ENCODE peak calls at places on chromosomes 4 and X, in four cellular contexts. I, M, U and L are unnamed samples.

GRCh38 chr4:94339779-94340178 is 2.9 kb downstream of the HPGDS start:
- DNase-seq in M (no peak), I (no peak), U (no peak), L (no peak)

GRCh38 chr4:17490575-17491059 is 21.3 kb downstream of the QDPR start:
- DNase-seq in M (no peak), I (no peak), U (no peak), L (no peak)

GRCh38 chr4:6368601-6369000 is 99.0 kb downstream of the WFS1 start:
- DNase-seq in M (no peak), U (no peak), I (no peak), L (no peak)

GRCh38 chrX:49701948-49702347 is 6.2 kb upstream of the PAGE1 start:
- DNase-seq in M (no peak), U (no peak), I (no peak), L (no peak)

GRCh38 chrX:153857348-153857903 is 27.1 kb upstream of the PDZD4 start:
- DNase-seq in I (no peak), M (no peak), U (no peak), L (no peak)

GRCh38 chrX:131987252-131987651 is 35.9 kb upstream of the STK26 start:
- DNase-seq in U (no peak), M (no peak), I (no peak), L (no peak)

GRCh38 chr4:16270654-16271328 is 44.5 kb upstream of the TAPT1 start:
- DNase-seq in M (no peak), I (no peak), U (no peak), L (no peak)

GRCh38 chr4:87333267-87333666 is 10.6 kb upstream of the HSD17B13 start:
- DNase-seq in I (no peak), M (no peak), U (no peak), L (no peak)

GRCh38 chrX:38929966-38930421 is 128.7 kb downstream of the MID1IP1 start:
- DNase-seq in U (no peak), M (peak), I (peak), L (peak)

GRCh38 chrX:1468250-1468772 is 15.6 kb upstream of the ASMTL start:
- DNase-seq in I (peak), M (no peak), U (peak), L (peak)

GRCh38 chrX:9566150-9566621 is 101.3 kb downstream of the TBL1X start:
- DNase-seq in M (peak), I (peak), U (peak), L (peak)

GRCh38 chr4:84531689-84532088 is 32.6 kb upstream of the NKX6-1 start:
- DNase-seq in I (no peak), U (peak), M (no peak), L (no peak)

GRCh38 chrX:71618303-71618721 is at the start of gene CXCR3:
- DNase-seq in M (no peak), I (no peak), U (no peak), L (peak)

GRCh38 chrX:1170243-1170642 is 42.2 kb downstream of the CRLF2 start:
- DNase-seq in M (no peak), U (no peak), I (no peak), L (no peak)

GRCh38 chr4:118888666-118889312 is at the start of gene SYNPO2:
- DNase-seq in M (peak), I (peak), U (peak), L (peak)

GRCh38 chr4:6333301-6334202 is 63.9 kb downstream of the WFS1 start:
- DNase-seq in U (no peak), I (no peak), M (no peak), L (no peak)

GRCh38 chrX:11664211-11664888 is 1.4 kb downstream of the ARHGAP6 start:
- DNase-seq in U (no peak), I (no peak), M (no peak), L (no peak)

GRCh38 chrX:24718771-24719170 is 25.1 kb downstream of the POLA1 start:
- DNase-seq in U (no peak), M (no peak), I (no peak), L (no peak)

GRCh38 chr4:4625488-4625887 is 83.6 kb upstream of the STX18 start:
- DNase-seq in U (no peak), I (peak), M (peak), L (no peak)

GRCh38 chr4:140071806-140072205 is 82.2 kb downstream of the MAML3 start:
- DNase-seq in I (peak), U (no peak), M (peak), L (no peak)

GRCh38 chrX:129638917-129639316 is 15.8 kb downstream of the APLN start:
- DNase-seq in I (no peak), M (no peak), U (no peak), L (no peak)

GRCh38 chrX:134460005-134460860 is at the start of gene HPRT1:
- DNase-seq in M (peak), I (peak), U (peak), L (peak)

GRCh38 chr4:107736924-107737448 is 17.0 kb upstream of the PAPSS1 start:
- DNase-seq in M (peak), I (peak), U (peak), L (no peak)

GRCh38 chr4:67632492-67632891 is 68.5 kb downstream of the UBA6 start:
- DNase-seq in M (no peak), I (no peak), U (no peak), L (no peak)

GRCh38 chr4:138875886-138876608 is 139.5 kb upstream of the NOCT start:
- DNase-seq in I (peak), U (peak), M (peak), L (no peak)

GRCh38 chrX:136856050-136856449 is 24.5 kb downstream of the RBMX start:
- DNase-seq in M (no peak), I (no peak), U (no peak), L (no peak)

GRCh38 chrX:21738145-21738949 is 19.6 kb downstream of the SMPX start:
- DNase-seq in M (no peak), U (no peak), I (no peak), L (no peak)

GRCh38 chrX:23374291-23374690 is 39.6 kb downstream of the PTCHD1 start:
- DNase-seq in U (no peak), M (no peak), I (no peak), L (no peak)

GRCh38 chr4:122854860-122855259 is 28.2 kb downstream of the FGF2 start:
- DNase-seq in M (no peak), U (no peak), I (no peak), L (no peak)

GRCh38 chr4:140122891-140123290 is 31.1 kb downstream of the MAML3 start:
- DNase-seq in U (no peak), I (no peak), M (no peak), L (no peak)

DNA sequence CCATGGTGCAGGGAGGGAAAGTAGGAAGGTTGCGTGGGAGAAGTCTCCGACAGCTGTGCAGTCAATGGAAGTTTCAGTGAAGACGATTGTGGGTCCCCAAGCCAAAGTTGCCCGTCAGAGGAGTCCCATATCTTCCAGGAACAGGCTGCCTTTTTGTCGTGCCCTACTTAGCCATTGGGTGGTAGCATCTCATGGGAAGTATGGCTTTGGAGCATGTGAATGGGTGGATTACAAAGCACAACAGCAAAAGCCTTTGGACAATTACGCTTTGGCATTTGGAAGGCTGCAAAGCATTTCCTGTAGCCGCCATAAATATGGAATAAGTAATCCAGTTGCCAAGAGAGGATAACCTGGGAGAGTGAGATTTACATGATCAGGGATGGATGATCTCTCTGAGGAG is 300.7 kb upstream of the BOD1L1 start:
- DNase-seq in I (no peak), M (no peak), U (no peak), L (no peak)
- TF ChIP-seq CTCF in I (no peak), M (no peak), U (no peak), L (no peak)

GRCh38 chr4:508675-509373 is 9.8 kb downstream of the PIGG start:
- DNase-seq in M (no peak), U (no peak), I (no peak), L (no peak)

GRCh38 chr4:499563-499962 is 553 bp downstream of the PIGG start:
- DNase-seq in U (no peak), I (no peak), M (no peak), L (no peak)

GRCh38 chr4:509374-509676 is 10.3 kb downstream of the PIGG start:
- DNase-seq in I (peak), U (no peak), M (no peak), L (no peak)

GRCh38 chr4:507745-508512 is 8.9 kb downstream of the PIGG start:
- DNase-seq in U (no peak), I (no peak), M (no peak), L (no peak)

DNA sequence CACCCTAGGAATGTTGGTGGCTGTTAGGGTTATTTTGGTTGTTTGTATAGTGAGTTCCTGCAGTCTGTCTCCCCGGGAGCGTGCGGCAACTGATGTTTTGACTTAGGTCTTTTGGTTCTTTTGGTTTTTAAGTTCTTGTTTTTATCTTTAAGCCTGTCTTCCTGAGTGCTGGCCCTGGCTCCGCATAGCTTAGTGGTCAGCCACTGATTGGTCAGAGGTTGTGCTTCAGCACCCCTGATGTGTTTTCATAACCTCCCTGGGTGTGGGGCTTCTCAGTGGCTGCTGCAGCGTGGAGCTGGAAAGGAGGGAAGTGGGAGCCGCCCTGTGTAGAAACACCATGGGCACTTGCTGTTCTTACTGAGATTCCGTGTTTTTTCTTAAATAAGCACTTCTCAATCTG is 5.1 kb downstream of the PIGG start:
- DNase-seq in I (no peak), U (no peak), M (no peak), L (no peak)
- TF ChIP-seq CTCF in I (no peak), U (no peak), M (no peak), L (no peak)

DNA sequence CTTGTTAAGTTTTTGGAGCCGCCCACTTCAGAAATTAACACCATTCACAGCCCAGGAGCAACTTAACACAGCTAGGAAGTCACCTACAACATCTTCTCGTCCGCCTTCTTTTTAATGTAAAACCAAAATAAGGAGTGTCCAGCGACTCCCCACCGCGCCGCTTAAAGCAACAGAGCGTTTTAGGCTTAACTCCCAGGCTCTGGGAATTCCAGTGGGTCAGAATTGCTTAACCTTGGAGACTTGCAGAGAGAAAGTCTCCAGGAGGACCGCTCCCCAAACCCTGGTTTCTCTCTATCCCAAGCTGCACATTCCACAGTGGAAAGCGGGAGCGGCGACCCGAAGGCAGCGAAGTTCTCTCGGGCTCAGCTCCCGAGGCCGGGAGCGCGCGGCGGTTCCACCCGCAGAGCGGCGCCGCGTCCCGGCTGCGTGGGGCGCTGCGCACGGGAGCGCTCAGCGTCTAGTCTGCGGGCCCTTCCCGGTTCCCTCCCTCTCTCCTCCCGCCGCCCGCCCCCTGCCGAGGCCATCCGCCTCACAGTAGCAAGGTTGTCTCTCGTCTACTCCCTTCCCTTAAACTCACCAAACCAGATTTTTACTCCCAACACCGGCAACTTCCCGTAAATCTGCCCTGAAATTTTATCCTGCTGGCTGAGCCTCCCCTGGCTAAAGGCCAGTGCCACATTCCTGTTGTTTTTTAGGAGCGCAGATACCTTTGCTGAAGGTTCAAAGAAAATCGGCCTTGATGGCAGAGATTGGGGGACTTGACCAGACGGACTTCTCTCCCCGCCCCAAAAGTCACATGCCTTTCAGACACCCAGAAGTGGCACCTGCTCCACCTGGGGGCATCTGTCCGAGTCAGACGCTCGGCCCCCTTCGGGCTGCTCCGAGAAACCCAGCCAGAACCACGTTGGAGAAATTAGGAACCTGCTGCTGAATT is at the start of gene RBM47:
- DNase-seq in I (no peak), U (peak), M (peak), L (peak)
- TF ChIP-seq CTCF in I (no peak), U (peak), M (peak), L (no peak)

DNA sequence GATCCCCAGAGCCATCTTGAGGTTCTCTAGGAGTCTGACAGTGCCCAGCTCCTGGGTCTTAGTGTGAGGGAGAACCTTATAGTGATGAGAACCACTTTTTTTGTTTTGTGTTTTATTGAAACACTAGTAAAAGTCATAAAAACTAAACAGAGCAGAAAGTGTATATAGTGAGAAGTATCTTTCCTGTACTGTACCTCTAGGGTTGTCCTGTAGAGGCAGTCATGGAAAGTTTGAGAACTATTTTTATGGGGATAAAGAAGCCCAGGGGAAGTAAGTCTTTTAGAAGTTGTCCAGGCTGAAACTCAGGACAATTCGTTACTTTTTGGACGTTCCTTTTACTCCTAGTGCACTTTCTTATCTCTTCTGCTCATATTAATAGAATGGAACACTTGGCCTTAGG is 40.9 kb downstream of the ADH5 start:
- DNase-seq in M (no peak), I (no peak), U (no peak), L (no peak)
- TF ChIP-seq CTCF in M (no peak), I (no peak), U (no peak), L (no peak)

DNA sequence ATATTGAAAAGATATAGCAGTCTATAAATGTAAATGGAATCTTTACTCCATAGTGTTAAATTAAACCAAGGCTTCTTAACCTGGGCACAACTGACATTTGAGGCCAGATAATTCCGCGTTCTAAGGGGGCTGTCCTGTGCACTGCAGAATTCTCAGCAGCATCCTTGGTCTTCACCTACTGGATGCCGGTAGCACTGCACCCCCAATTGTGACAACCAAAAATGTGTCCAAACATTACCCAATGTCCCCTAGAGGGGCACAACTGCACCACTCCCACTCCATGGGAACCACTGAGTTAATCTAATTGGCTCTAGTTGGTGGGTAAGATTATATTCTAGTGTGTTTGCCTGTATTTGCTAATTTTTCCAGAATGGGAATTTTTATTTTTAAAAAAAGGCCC is 16.6 kb downstream of the AP1S2 start:
- DNase-seq in I (no peak), U (no peak), M (no peak), L (no peak)
- TF ChIP-seq CTCF in I (no peak), U (no peak), M (no peak), L (no peak)

GRCh38 chr4:78057135-78057599 is at the start of gene FRAS1:
- DNase-seq in M (no peak), I (no peak), U (peak), L (peak)
- TF ChIP-seq CTCF in M (no peak), I (no peak), U (no peak), L (no peak)